ENCODE peak calls at places on chromosomes 4 and X, in five cellular contexts. N is esophagus muscularis mucosa, R is A549, P is esophagus squamous epithelium, L is tibial nerve. T is an unnamed sample.
A peak's percentile ranks its signal among the peaks of the same experiment; 100 is the strongest.

GRCh38 chr4:2862528-2862927 is 18.9 kb downstream of the ADD1 start:
- DNase-seq in N (no peak), P (no peak), L (no peak), R (peak; percentile 4), T (no peak)

GRCh38 chrX:41923925-41924693 is 755 bp upstream of the CASK start:
- DNase-seq in N (no peak), P (no peak), R (peak; percentile 68), L (peak; percentile 4), T (no peak)

GRCh38 chrX:41475611-41476241 is 28.6 kb downstream of the NYX start:
- DNase-seq in L (no peak), P (no peak), R (no peak), N (no peak), T (no peak)

GRCh38 chrX:118350715-118351114 is 4.8 kb downstream of the WDR44 start:
- DNase-seq in R (no peak), P (no peak), N (no peak), L (no peak), T (no peak)

GRCh38 chrX:9770319-9770718 is 4.7 kb upstream of the GPR143 start:
- DNase-seq in P (no peak), N (no peak), R (no peak), L (no peak), T (no peak)

GRCh38 chrX:41382699-41383645 is 49.0 kb downstream of the DDX3X start:
- DNase-seq in L (no peak), N (no peak), P (no peak), R (peak; percentile 77), T (no peak)

GRCh38 chr4:117699595-117699994 is 334.7 kb upstream of the NDST3 start:
- DNase-seq in P (no peak), N (no peak), L (no peak), R (no peak), T (no peak)

GRCh38 chr4:144355809-144356757 is 215.6 kb upstream of the GYPA start:
- DNase-seq in R (peak; percentile 73), P (no peak), L (peak; percentile 36), N (no peak), T (no peak)

GRCh38 chrX:22206781-22207180 is 65.9 kb upstream of the CBLL2 start:
- DNase-seq in P (no peak), N (no peak), L (no peak), R (no peak), T (no peak)

GRCh38 chr4:12409507-12410190 is 981.0 kb upstream of the HS3ST1 start:
- DNase-seq in P (no peak), L (no peak), N (no peak), R (no peak), T (no peak)

GRCh38 chr4:39451423-39452023 is 7.2 kb downstream of the RPL9 start:
- DNase-seq in L (no peak), R (no peak), P (no peak), N (no peak), T (no peak)
- TF ChIP-seq POLR2A in L (no peak), R (no peak), P (no peak), N (no peak), T (no peak)

DNA sequence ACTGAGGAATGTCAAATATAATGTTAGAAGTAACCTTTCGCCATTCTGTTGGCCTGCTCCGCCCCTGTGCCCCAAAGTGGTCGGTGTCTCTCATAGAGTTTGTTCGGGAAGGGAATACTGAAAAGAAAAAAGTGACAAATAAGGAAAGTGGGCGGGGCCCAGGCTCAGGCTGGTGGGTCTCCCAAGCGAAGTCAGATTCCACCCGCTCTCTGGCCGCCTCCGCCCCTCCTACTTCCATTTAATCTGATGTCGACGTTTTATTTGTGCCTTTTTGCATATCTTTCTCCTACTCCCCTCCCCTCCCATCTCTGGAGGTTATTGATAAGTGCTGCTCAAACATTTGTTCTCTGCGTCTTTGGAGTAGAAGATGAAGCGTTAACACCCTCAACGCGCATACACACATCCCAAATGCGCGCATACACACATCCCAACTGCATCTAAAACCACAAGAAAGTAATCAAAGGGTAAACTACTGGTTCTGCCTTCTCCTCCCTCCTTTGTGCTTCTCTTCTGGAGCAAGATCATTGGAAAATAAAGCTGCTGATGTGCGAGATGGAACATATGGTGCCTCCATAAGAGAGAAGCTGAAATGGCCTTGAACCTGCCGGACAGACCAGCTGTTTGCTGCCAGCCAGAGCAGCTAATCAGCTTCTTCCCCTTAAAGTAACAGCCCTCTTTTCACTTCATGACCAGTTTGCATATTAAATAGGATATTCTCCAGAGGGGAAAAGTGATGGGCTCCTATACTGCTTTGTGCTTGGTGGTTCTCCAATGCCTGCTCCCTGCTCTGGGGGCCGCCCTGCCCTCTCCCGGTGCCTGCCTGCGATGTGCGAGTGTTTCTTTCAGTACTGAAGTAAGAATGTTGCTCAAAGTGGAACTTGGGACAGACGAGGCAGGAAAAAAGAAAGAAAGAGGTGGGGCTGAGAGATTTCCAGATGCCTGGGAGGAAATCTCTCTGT is 3.1 kb downstream of the MAMLD1 start:
- DNase-seq in P (no peak), L (peak; percentile 62), R (peak; percentile 36), N (no peak), T (peak; percentile 75)
- TF ChIP-seq CTCF in P (no peak), L (no peak), R (peak; percentile 15), N (no peak), T (no peak)

GRCh38 chr4:173145111-173145510 is 23.5 kb upstream of the GALNT7 start:
- DNase-seq in R (no peak), N (no peak), P (no peak), L (no peak), T (no peak)
- H3K27ac ChIP-seq in R (no peak overlapping the region), N (no peak overlapping the region), P (no peak overlapping the region), L (no peak overlapping the region), T (no peak overlapping the region)

GRCh38 chrX:47483310-47484268 is 567 bp upstream of the ZNF41 start:
- DNase-seq in P (no peak), N (no peak), R (peak; percentile 28), L (peak; percentile 7), T (peak; percentile 22)

GRCh38 chrX:47484885-47485284 is 1.9 kb upstream of the ZNF41 start:
- DNase-seq in L (no peak), P (no peak), N (no peak), R (no peak), T (no peak)

GRCh38 chrX:47482065-47482511 is 934 bp downstream of the ZNF41 start:
- DNase-seq in P (no peak), N (no peak), R (no peak), L (no peak), T (no peak)

GRCh38 chrX:47481160-47481559 is 1.9 kb downstream of the ZNF41 start:
- DNase-seq in L (no peak), P (no peak), N (no peak), R (no peak), T (no peak)

GRCh38 chrX:47482512-47483309 is at the start of gene ZNF41:
- DNase-seq in N (peak; percentile 92), L (peak; percentile 49), P (peak; percentile 20), R (peak; percentile 92), T (peak; percentile 70)
- TF ChIP-seq POLR2A in N (peak; percentile 25), L (no peak), P (peak; percentile 45), R (peak; percentile 66), T (peak; percentile 47)

DNA sequence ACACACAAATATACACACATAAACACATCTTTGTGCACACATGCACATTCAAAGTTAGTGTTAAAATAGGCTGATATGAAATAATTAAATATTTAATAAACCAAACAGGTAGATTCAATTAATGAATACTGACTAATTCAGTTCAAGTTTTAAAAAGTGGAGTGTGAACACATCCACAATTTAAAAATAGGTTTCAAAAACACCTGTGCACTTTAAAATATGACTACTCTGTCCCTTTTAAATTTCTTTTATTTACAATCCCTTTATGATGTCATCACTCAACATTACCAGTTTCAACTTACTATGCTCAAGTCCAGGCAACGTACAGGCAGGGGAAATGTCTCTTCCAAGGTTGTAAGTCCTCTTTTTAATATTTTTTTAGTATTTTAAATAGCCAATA is at the start of gene CYLC1:
- DNase-seq in P (no peak), R (no peak), N (no peak), L (no peak), T (no peak)
- TF ChIP-seq CTCF in P (no peak), R (no peak), N (no peak), L (no peak), T (no peak)

GRCh38 chr4:158825443-158826036 is 56.7 kb downstream of the FNIP2 start:
- DNase-seq in R (no peak), L (no peak), N (no peak), P (no peak), T (no peak)

GRCh38 chr4:158829254-158829653 is 60.4 kb downstream of the FNIP2 start:
- DNase-seq in R (no peak), P (no peak), L (no peak), N (no peak), T (no peak)

GRCh38 chr4:158826882-158827281 is 58.1 kb downstream of the FNIP2 start:
- DNase-seq in N (no peak), R (no peak), P (no peak), L (no peak), T (no peak)

GRCh38 chr4:158826057-158826456 is 57.2 kb downstream of the FNIP2 start:
- DNase-seq in N (no peak), P (no peak), L (no peak), R (no peak), T (no peak)

GRCh38 chr4:158827475-158828085 is 58.8 kb downstream of the FNIP2 start:
- DNase-seq in R (no peak), P (no peak), N (no peak), L (no peak), T (no peak)
- H3K27ac ChIP-seq in R (no peak overlapping the region), P (no peak overlapping the region), N (no peak overlapping the region), L (no peak overlapping the region), T (no peak overlapping the region)

DNA sequence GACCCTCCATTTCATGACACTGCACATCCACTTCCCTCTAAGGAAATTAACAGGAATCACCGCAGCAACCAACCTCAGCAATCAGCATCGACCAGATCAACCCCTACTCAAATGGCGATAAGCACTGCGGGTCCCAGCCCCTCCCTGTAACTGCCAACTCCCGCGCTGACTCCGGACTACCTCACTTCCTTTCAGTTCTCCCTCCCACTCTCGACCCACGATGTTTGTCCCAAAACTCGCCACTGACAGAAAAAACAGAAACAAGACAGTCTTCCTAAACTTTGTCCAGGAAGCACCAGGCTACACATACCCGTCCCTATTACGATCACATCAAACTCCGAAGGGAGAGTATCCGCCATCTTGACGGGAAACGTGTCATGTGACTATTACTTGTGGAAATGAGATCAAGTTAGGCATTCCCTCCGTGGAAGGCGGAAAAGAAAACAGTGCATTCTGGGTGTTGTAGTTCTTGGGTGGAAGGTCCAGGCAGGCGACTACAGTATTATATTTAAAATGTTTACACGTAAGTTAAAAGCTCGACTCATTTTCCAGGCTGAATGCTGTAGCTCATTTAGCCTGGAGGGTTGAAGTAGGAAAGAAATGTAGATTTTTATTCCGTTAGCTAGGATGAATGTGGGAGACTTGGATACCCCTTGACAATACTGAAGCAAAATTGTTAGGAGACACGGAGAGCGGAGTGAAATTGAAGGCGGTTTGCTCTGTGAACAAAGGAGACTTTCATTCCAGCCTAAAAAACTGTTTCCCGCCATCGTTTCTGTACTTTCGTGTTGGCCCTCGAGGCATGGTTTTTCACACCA is at the start of gene CHM:
- DNase-seq in P (no peak), R (peak; percentile 84), N (peak; percentile 92), L (peak; percentile 71), T (peak; percentile 69)
- TF ChIP-seq POLR2A in P (peak; percentile 35), R (peak; percentile 35), N (no peak), L (no peak), T (peak; percentile 52)

GRCh38 chr4:110970642-110971041 is 347.8 kb upstream of the PITX2 start:
- DNase-seq in L (no peak), P (no peak), R (peak; percentile 51), N (no peak), T (no peak)
- TF ChIP-seq CTCF in L (no peak), P (no peak), R (peak; percentile 15), N (peak; percentile 42), T (no peak)